ENCODE peak calls at places on chromosomes 6 and 20, in ten cellular contexts. One of them, this sample, is unnamed.

GRCh38 chr6:94478178-94479140 is 1059.1 kb upstream of the EPHA7 start:
- DNase-seq in GM23338: no peak
- DNase-seq in DND-41: no peak
- DNase-seq in H9: no peak
- DNase-seq in neural progenitor cell: peak; percentile 58
- DNase-seq in PC-3: no peak
- DNase-seq in HepG2: no peak
- DNase-seq in hepatocyte: no peak
- DNase-seq in PC-9: no peak
- DNase-seq in mammary epithelial cell: no peak
- DNase-seq in this sample: no peak

GRCh38 chr20:35302421-35303335 is 10.5 kb upstream of the FAM83C start:
- DNase-seq in GM23338: no peak
- DNase-seq in DND-41: no peak
- DNase-seq in H9: no peak
- DNase-seq in neural progenitor cell: no peak
- DNase-seq in PC-3: peak; percentile 87
- DNase-seq in HepG2: no peak
- DNase-seq in hepatocyte: peak; percentile 19
- DNase-seq in PC-9: peak; percentile 65
- DNase-seq in mammary epithelial cell: peak; percentile 88
- DNase-seq in this sample: peak; percentile 67

GRCh38 chr6:11096109-11096508 is 2.5 kb downstream of the SMIM13 start:
- DNase-seq in GM23338: peak; percentile 65
- DNase-seq in DND-41: peak; percentile 35
- DNase-seq in H9: peak; percentile 58
- DNase-seq in neural progenitor cell: peak; percentile 61
- DNase-seq in PC-3: peak; percentile 32
- DNase-seq in HepG2: peak; percentile 76
- DNase-seq in hepatocyte: peak; percentile 66
- DNase-seq in PC-9: peak; percentile 59
- DNase-seq in mammary epithelial cell: peak; percentile 65
- DNase-seq in this sample: peak; percentile 70

GRCh38 chr6:95578106-95578410 is 723 bp downstream of the MANEA start:
- DNase-seq in GM23338: no peak
- DNase-seq in DND-41: no peak
- DNase-seq in H9: no peak
- DNase-seq in neural progenitor cell: no peak
- DNase-seq in PC-3: peak; percentile 14
- DNase-seq in HepG2: peak; percentile 15
- DNase-seq in hepatocyte: no peak
- DNase-seq in PC-9: no peak
- DNase-seq in mammary epithelial cell: peak; percentile 26
- DNase-seq in this sample: peak; percentile 20

GRCh38 chr6:145247677-145248419 is 487.5 kb downstream of the EPM2A start:
- DNase-seq in GM23338: no peak
- DNase-seq in DND-41: no peak
- DNase-seq in H9: no peak
- DNase-seq in neural progenitor cell: no peak
- DNase-seq in PC-3: peak; percentile 87
- DNase-seq in HepG2: no peak
- DNase-seq in hepatocyte: no peak
- DNase-seq in PC-9: peak; percentile 66
- DNase-seq in mammary epithelial cell: peak; percentile 83
- DNase-seq in this sample: peak; percentile 93

GRCh38 chr20:3314391-3314790 is 75.4 kb upstream of the SLC4A11 start:
- DNase-seq in GM23338: no peak
- DNase-seq in DND-41: no peak
- DNase-seq in H9: no peak
- DNase-seq in neural progenitor cell: no peak
- DNase-seq in PC-3: no peak
- DNase-seq in HepG2: no peak
- DNase-seq in hepatocyte: no peak
- DNase-seq in PC-9: no peak
- DNase-seq in mammary epithelial cell: no peak
- DNase-seq in this sample: no peak

GRCh38 chr6:46011241-46012085 is 4.2 kb downstream of the CLIC5 start:
- DNase-seq in GM23338: no peak
- DNase-seq in DND-41: peak; percentile 72
- DNase-seq in H9: no peak
- DNase-seq in neural progenitor cell: no peak
- DNase-seq in PC-3: no peak
- DNase-seq in HepG2: peak; percentile 34
- DNase-seq in hepatocyte: peak; percentile 69
- DNase-seq in PC-9: peak; percentile 52
- DNase-seq in mammary epithelial cell: no peak
- DNase-seq in this sample: no peak

GRCh38 chr6:33673847-33674246 is 37.7 kb downstream of the UQCC2 start:
- DNase-seq in GM23338: no peak
- DNase-seq in DND-41: no peak
- DNase-seq in H9: no peak
- DNase-seq in neural progenitor cell: peak; percentile 73
- DNase-seq in PC-3: no peak
- DNase-seq in HepG2: no peak
- DNase-seq in hepatocyte: no peak
- DNase-seq in PC-9: no peak
- DNase-seq in mammary epithelial cell: no peak
- DNase-seq in this sample: no peak

GRCh38 chr6:109762166-109762565 is 71.1 kb downstream of the FIG4 start:
- DNase-seq in GM23338: no peak
- DNase-seq in DND-41: no peak
- DNase-seq in H9: no peak
- DNase-seq in neural progenitor cell: no peak
- DNase-seq in PC-3: no peak
- DNase-seq in HepG2: no peak
- DNase-seq in hepatocyte: no peak
- DNase-seq in PC-9: no peak
- DNase-seq in mammary epithelial cell: no peak
- DNase-seq in this sample: no peak

GRCh38 chr6:52611833-52612232 is 35.0 kb upstream of the TRAM2 start:
- DNase-seq in GM23338: no peak
- DNase-seq in DND-41: no peak
- DNase-seq in H9: no peak
- DNase-seq in neural progenitor cell: no peak
- DNase-seq in PC-3: peak; percentile 7
- DNase-seq in HepG2: no peak
- DNase-seq in hepatocyte: no peak
- DNase-seq in PC-9: no peak
- DNase-seq in mammary epithelial cell: no peak
- DNase-seq in this sample: no peak

GRCh38 chr6:112176175-112176574 is 78.2 kb downstream of the LAMA4 start:
- DNase-seq in GM23338: no peak
- DNase-seq in DND-41: no peak
- DNase-seq in H9: no peak
- DNase-seq in neural progenitor cell: no peak
- DNase-seq in PC-3: peak; percentile 45
- DNase-seq in HepG2: no peak
- DNase-seq in hepatocyte: no peak
- DNase-seq in PC-9: no peak
- DNase-seq in mammary epithelial cell: no peak
- DNase-seq in this sample: no peak

DNA sequence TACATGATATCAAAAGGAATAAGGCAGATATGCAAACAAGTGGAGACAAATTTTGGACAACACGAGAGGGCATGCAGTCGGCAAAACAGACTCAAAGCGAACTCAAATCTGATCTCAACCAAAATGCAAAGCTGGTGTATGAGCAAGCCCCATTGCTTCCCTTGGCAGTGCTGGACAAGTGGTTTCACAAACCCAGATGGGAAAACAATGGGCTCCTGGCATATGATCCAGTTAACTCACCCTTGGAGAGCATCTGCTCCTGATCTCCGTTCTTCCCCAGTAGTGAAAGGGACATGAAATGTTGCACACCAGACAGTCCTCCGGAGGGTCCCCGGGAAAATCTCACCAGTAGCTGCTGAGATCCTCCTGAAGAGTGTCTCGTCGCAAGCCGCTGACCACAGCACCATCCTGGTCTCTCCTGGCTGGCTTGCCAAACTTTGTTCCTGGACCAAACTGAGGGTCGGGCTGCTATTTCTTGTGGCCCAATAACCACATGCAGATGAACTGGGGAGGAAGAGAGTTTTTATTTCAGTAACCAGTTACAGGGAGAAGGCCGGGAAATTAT is 84.3 kb upstream of the THBS2 start:
- DNase-seq in GM23338: no peak
- DNase-seq in DND-41: no peak
- DNase-seq in H9: no peak
- DNase-seq in neural progenitor cell: no peak
- DNase-seq in PC-3: no peak
- DNase-seq in HepG2: no peak
- DNase-seq in hepatocyte: no peak
- DNase-seq in PC-9: no peak
- DNase-seq in mammary epithelial cell: no peak
- DNase-seq in this sample: no peak
- H3K27ac ChIP-seq in GM23338: no peak overlapping the region
- H3K27ac ChIP-seq in DND-41: no peak overlapping the region
- H3K27ac ChIP-seq in H9: no peak overlapping the region
- H3K27ac ChIP-seq in neural progenitor cell: no peak overlapping the region
- H3K27ac ChIP-seq in PC-3: no peak overlapping the region
- H3K27ac ChIP-seq in HepG2: no peak overlapping the region
- H3K27ac ChIP-seq in hepatocyte: no peak overlapping the region
- H3K27ac ChIP-seq in PC-9: no peak overlapping the region
- H3K27ac ChIP-seq in mammary epithelial cell: no peak overlapping the region
- H3K27ac ChIP-seq in this sample: no peak overlapping the region

DNA sequence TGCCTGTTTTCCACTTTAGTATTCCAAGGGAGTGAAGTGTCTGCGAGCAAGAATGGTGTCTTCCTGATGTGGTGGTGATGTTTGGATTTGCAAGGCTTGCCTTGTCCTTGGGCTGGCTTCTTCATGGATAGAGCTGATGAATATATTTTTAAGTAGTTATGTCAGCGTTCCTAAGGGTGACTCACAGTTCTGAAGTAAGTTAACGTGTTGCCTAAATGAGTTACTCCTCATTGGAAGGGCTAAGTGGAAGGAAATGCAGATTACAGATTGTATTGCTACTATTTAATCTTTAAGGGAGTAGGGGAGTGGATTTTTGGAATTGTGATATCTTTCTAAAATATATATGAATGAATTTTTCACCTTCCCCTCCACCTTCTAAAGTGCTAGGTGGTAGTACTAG is 197.2 kb downstream of the JARID2 start:
- DNase-seq in GM23338: no peak
- DNase-seq in DND-41: no peak
- DNase-seq in H9: no peak
- DNase-seq in neural progenitor cell: no peak
- DNase-seq in PC-3: peak; percentile 69
- DNase-seq in HepG2: no peak
- DNase-seq in hepatocyte: no peak
- DNase-seq in PC-9: peak; percentile 70
- DNase-seq in mammary epithelial cell: peak; percentile 70
- DNase-seq in this sample: peak; percentile 94
- H3K79me2 ChIP-seq in GM23338: peaks cover 100% of the 10 kb centered on the region
- H3K79me2 ChIP-seq in DND-41: peaks cover 53% of the 10 kb centered on the region
- H3K79me2 ChIP-seq in H9: peaks cover 92% of the 10 kb centered on the region
- H3K79me2 ChIP-seq in neural progenitor cell: peaks cover 96% of the 10 kb centered on the region
- H3K79me2 ChIP-seq in PC-3: peaks cover 74% of the 10 kb centered on the region
- H3K79me2 ChIP-seq in HepG2: peaks cover 13% of the 10 kb centered on the region
- H3K79me2 ChIP-seq in hepatocyte: peaks cover 47% of the 10 kb centered on the region
- H3K79me2 ChIP-seq in PC-9: peaks cover 81% of the 10 kb centered on the region
- H3K79me2 ChIP-seq in mammary epithelial cell: peaks cover 94% of the 10 kb centered on the region
- H3K79me2 ChIP-seq in this sample: peaks cover 6% of the 10 kb centered on the region

GRCh38 chr6:31090973-31091364 is 21.4 kb downstream of the C6orf15 start:
- DNase-seq in GM23338: no peak
- DNase-seq in DND-41: no peak
- DNase-seq in H9: no peak
- DNase-seq in neural progenitor cell: no peak
- DNase-seq in PC-3: no peak
- DNase-seq in HepG2: no peak
- DNase-seq in hepatocyte: no peak
- DNase-seq in PC-9: no peak
- DNase-seq in mammary epithelial cell: no peak
- DNase-seq in this sample: no peak

GRCh38 chr6:31083742-31084354 is 28.5 kb downstream of the C6orf15 start:
- DNase-seq in GM23338: peak; percentile 84
- DNase-seq in DND-41: peak; percentile 68
- DNase-seq in H9: peak; percentile 86
- DNase-seq in neural progenitor cell: peak; percentile 79
- DNase-seq in PC-3: no peak
- DNase-seq in HepG2: peak; percentile 34
- DNase-seq in hepatocyte: peak; percentile 62
- DNase-seq in PC-9: no peak
- DNase-seq in mammary epithelial cell: no peak
- DNase-seq in this sample: peak; percentile 78

GRCh38 chr6:31086788-31087440 is 25.5 kb downstream of the C6orf15 start:
- DNase-seq in GM23338: no peak
- DNase-seq in DND-41: no peak
- DNase-seq in H9: no peak
- DNase-seq in neural progenitor cell: no peak
- DNase-seq in PC-3: peak; percentile 36
- DNase-seq in HepG2: no peak
- DNase-seq in hepatocyte: no peak
- DNase-seq in PC-9: peak; percentile 56
- DNase-seq in mammary epithelial cell: peak; percentile 58
- DNase-seq in this sample: peak; percentile 42

GRCh38 chr6:31090275-31090972 is 22.0 kb downstream of the C6orf15 start:
- DNase-seq in GM23338: no peak
- DNase-seq in DND-41: no peak
- DNase-seq in H9: no peak
- DNase-seq in neural progenitor cell: no peak
- DNase-seq in PC-3: no peak
- DNase-seq in HepG2: no peak
- DNase-seq in hepatocyte: no peak
- DNase-seq in PC-9: no peak
- DNase-seq in mammary epithelial cell: no peak
- DNase-seq in this sample: no peak

DNA sequence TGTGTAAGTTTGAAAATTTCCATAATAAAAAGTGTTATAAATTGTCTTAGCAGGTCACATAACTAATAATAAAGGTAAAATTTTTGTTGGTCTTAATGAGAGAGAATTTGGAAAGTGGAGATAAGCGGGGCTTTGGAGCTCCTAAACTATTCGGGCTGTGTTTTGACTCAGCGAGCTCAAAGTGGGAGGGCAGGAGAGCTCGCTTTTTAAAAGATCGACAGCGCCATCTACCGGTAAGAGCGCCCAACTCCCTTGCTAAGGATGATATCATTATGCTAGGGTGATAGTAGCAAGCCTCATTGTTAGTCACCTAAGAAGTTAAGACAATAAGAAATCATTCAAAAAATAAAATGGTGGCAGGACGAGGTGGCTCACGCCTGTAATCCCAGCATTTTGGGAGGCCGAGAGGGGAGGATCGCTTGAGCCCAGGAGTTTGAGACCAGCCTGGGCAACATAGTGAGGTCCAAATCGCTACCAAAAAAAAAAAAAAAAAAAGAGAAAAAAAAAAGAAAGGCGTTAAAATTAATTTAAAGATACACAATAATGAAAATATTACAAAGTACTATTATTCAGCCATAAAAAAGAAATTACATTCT is 24.8 kb downstream of the C6orf15 start:
- DNase-seq in GM23338: peak; percentile 97
- DNase-seq in DND-41: peak; percentile 85
- DNase-seq in H9: peak; percentile 77
- DNase-seq in neural progenitor cell: peak; percentile 93
- DNase-seq in PC-3: peak; percentile 97
- DNase-seq in HepG2: peak; percentile 78
- DNase-seq in hepatocyte: peak; percentile 95
- DNase-seq in PC-9: peak; percentile 80
- DNase-seq in mammary epithelial cell: peak; percentile 73
- DNase-seq in this sample: peak; percentile 84
- H3K27ac ChIP-seq in GM23338: no peak overlapping the region
- H3K27ac ChIP-seq in DND-41: no peak overlapping the region
- H3K27ac ChIP-seq in H9: no peak overlapping the region
- H3K27ac ChIP-seq in neural progenitor cell: no peak overlapping the region
- H3K27ac ChIP-seq in PC-3: peak overlapping the region; percentile 31
- H3K27ac ChIP-seq in HepG2: no peak overlapping the region
- H3K27ac ChIP-seq in hepatocyte: peak overlapping the region; percentile 6
- H3K27ac ChIP-seq in PC-9: peak overlapping the region; percentile 2
- H3K27ac ChIP-seq in mammary epithelial cell: no peak overlapping the region
- H3K27ac ChIP-seq in this sample: no peak overlapping the region

GRCh38 chr20:47610247-47610944 is 108.7 kb downstream of the NCOA3 start:
- DNase-seq in GM23338: no peak
- DNase-seq in DND-41: no peak
- DNase-seq in H9: no peak
- DNase-seq in neural progenitor cell: no peak
- DNase-seq in PC-3: peak; percentile 81
- DNase-seq in HepG2: no peak
- DNase-seq in hepatocyte: peak; percentile 45
- DNase-seq in PC-9: peak; percentile 69
- DNase-seq in mammary epithelial cell: peak; percentile 69
- DNase-seq in this sample: peak; percentile 79
- H3K79me2 ChIP-seq in GM23338: peaks cover 64% of the 10 kb centered on the region
- H3K79me2 ChIP-seq in DND-41: peaks cover 3% of the 10 kb centered on the region
- H3K79me2 ChIP-seq in H9: no peaks in the 10 kb centered on the region
- H3K79me2 ChIP-seq in neural progenitor cell: peaks cover 88% of the 10 kb centered on the region
- H3K79me2 ChIP-seq in PC-3: peaks cover 31% of the 10 kb centered on the region
- H3K79me2 ChIP-seq in HepG2: peaks cover 80% of the 10 kb centered on the region
- H3K79me2 ChIP-seq in hepatocyte: peaks cover 38% of the 10 kb centered on the region
- H3K79me2 ChIP-seq in PC-9: peaks cover 93% of the 10 kb centered on the region
- H3K79me2 ChIP-seq in mammary epithelial cell: peaks cover 56% of the 10 kb centered on the region
- H3K79me2 ChIP-seq in this sample: no peaks in the 10 kb centered on the region